ENCODE peak calls at places on chromosome 22, in eight cellular contexts. F is A549, V is IMR-90, T is Peyer's patch, O is body of pancreas, L is suprapubic skin, G is stomach, Y is prostate gland. X is an unnamed sample.

GRCh38 chr22:24768537-24769374 is 5.8 kb downstream of the PIWIL3 start:
- DNase-seq in V (peak), L (no peak), Y (peak), T (peak), G (peak), F (peak), O (peak), X (peak)

GRCh38 chr22:36360871-36361383 is 26.8 kb downstream of the MYH9 start:
- DNase-seq in G (no peak), V (peak), Y (no peak), T (no peak), O (no peak), L (no peak), F (no peak), X (no peak)

GRCh38 chr22:37254867-37255233 is 10.8 kb upstream of the RAC2 start:
- DNase-seq in V (peak), G (no peak), Y (no peak), L (no peak), O (no peak), T (no peak), F (no peak), X (no peak)

GRCh38 chr22:43066844-43067385 is 22.3 kb downstream of the TTLL1 start:
- DNase-seq in G (no peak), Y (no peak), O (no peak), F (no peak), L (no peak), V (peak), T (no peak), X (no peak)

GRCh38 chr22:16838073-16838472 is 12.9 kb upstream of the XKR3 start:
- DNase-seq in F (no peak), G (no peak), V (no peak), T (no peak), O (no peak), L (no peak), Y (no peak), X (no peak)

GRCh38 chr22:36544107-36544620 is 15.2 kb upstream of the EIF3D start:
- DNase-seq in F (no peak), G (no peak), T (no peak), O (no peak), L (no peak), Y (no peak), V (peak), X (no peak)

GRCh38 chr22:36925388-36926290 is 12.2 kb downstream of the CSF2RB start:
- DNase-seq in G (no peak), L (no peak), Y (no peak), V (peak), T (no peak), F (no peak), O (no peak), X (peak)

GRCh38 chr22:43570531-43571144 is 158.8 kb downstream of the MPPED1 start:
- DNase-seq in Y (no peak), O (no peak), T (no peak), G (no peak), F (no peak), V (no peak), L (no peak), X (no peak)

GRCh38 chr22:41436322-41437113 is 10.1 kb downstream of the TOB2 start:
- DNase-seq in F (no peak), L (no peak), G (no peak), T (no peak), V (no peak), O (no peak), Y (no peak), X (no peak)

GRCh38 chr22:42959472-42960145 is 55.3 kb downstream of the PACSIN2 start:
- DNase-seq in V (peak), T (no peak), Y (peak), O (peak), L (peak), G (peak), F (peak), X (no peak)

GRCh38 chr22:19175602-19176174 is 2.8 kb downstream of the SLC25A1 start:
- DNase-seq in O (no peak), F (no peak), G (no peak), Y (no peak), T (no peak), V (no peak), L (no peak), X (no peak)

GRCh38 chr22:50506611-50507420 is 686 bp downstream of the LMF2 start:
- DNase-seq in G (no peak), F (no peak), T (no peak), Y (no peak), O (peak), V (no peak), L (peak), X (no peak)

GRCh38 chr22:20796731-20797130 is 22.8 kb downstream of the SERPIND1 start:
- DNase-seq in V (no peak), O (no peak), F (no peak), L (no peak), T (no peak), Y (no peak), G (no peak), X (no peak)

GRCh38 chr22:37749223-37749622 is 52.4 kb downstream of the TRIOBP start:
- DNase-seq in L (no peak), F (no peak), G (peak), Y (peak), V (no peak), O (no peak), T (no peak), X (no peak)

GRCh38 chr22:19632671-19633148 is 81.6 kb upstream of the SEPTIN5 start:
- DNase-seq in V (no peak), F (no peak), T (no peak), L (no peak), G (no peak), Y (no peak), O (no peak), X (peak)

GRCh38 chr22:47782461-47783075 is 1020.1 kb downstream of the TBC1D22A start:
- DNase-seq in O (no peak), F (no peak), T (no peak), L (no peak), Y (no peak), G (no peak), V (no peak), X (peak)

GRCh38 chr22:24953294-24954113 is 988 bp downstream of the KIAA1671 start:
- DNase-seq in G (peak), F (no peak), Y (no peak), L (no peak), T (no peak), O (peak), V (no peak), X (no peak)

GRCh38 chr22:37982938-37983859 is 1.2 kb downstream of the SOX10 start:
- DNase-seq in V (no peak), L (no peak), O (no peak), G (no peak), T (no peak), F (no peak), Y (no peak), X (no peak)

GRCh38 chr22:21984793-21985192 is 2.2 kb upstream of the TOP3B start:
- DNase-seq in T (no peak), V (peak), Y (no peak), L (no peak), G (no peak), O (no peak), F (no peak), X (no peak)

GRCh38 chr22:38104084-38104483 is 6.4 kb downstream of the BAIAP2L2 start:
- DNase-seq in L (no peak), T (no peak), V (peak), F (peak), G (no peak), Y (no peak), O (no peak), X (no peak)

GRCh38 chr22:33544707-33545106 is 375.6 kb downstream of the LARGE1 start:
- DNase-seq in Y (no peak), T (no peak), V (peak), L (no peak), G (no peak), F (no peak), O (no peak), X (no peak)

GRCh38 chr22:20155330-20156041 is 4.6 kb upstream of the CCDC188 start:
- DNase-seq in F (no peak), Y (no peak), O (peak), V (no peak), L (no peak), T (no peak), G (peak), X (no peak)

GRCh38 chr22:41367039-41367679 is 14.6 kb upstream of the TEF start:
- DNase-seq in G (peak), L (peak), O (peak), F (peak), T (peak), Y (peak), V (peak), X (peak)

GRCh38 chr22:20787746-20788626 is 14.1 kb downstream of the SERPIND1 start:
- DNase-seq in V (no peak), F (no peak), Y (no peak), G (no peak), T (no peak), L (no peak), O (no peak), X (no peak)

GRCh38 chr22:38034278-38034882 is 22.8 kb upstream of the PICK1 start:
- DNase-seq in V (peak), O (peak), F (peak), T (no peak), L (no peak), G (peak), Y (peak), X (no peak)

GRCh38 chr22:38696606-38697005 is 4.1 kb downstream of the JOSD1 start:
- DNase-seq in Y (no peak), L (no peak), F (peak), T (no peak), O (no peak), V (peak), G (no peak), X (no peak)

GRCh38 chr22:44084044-44084772 is 60.1 kb downstream of the PARVB start:
- DNase-seq in L (no peak), F (no peak), Y (no peak), O (no peak), V (no peak), T (no peak), G (no peak), X (no peak)

GRCh38 chr22:36826262-36826661 is 9.4 kb upstream of the PVALB start:
- DNase-seq in L (no peak), T (no peak), V (no peak), O (no peak), Y (no peak), F (no peak), G (no peak), X (no peak)

GRCh38 chr22:18954333-18954732 is 18.2 kb upstream of the PRODH start:
- DNase-seq in V (peak), Y (peak), F (peak), T (peak), O (peak), G (peak), L (peak), X (peak)

GRCh38 chr22:32700186-32700882 is 101.2 kb upstream of the TIMP3 start:
- DNase-seq in G (no peak), O (no peak), F (no peak), V (peak), T (no peak), Y (no peak), L (no peak), X (no peak)

GRCh38 chr22:37310075-37310606 is 27.8 kb downstream of the CYTH4 start:
- DNase-seq in G (no peak), F (no peak), L (no peak), V (no peak), T (no peak), O (no peak), Y (no peak), X (no peak)

GRCh38 chr22:19265779-19266178 is 25.7 kb downstream of the CLTCL1 start:
- DNase-seq in G (no peak), T (no peak), F (no peak), L (no peak), O (no peak), Y (no peak), V (no peak), X (no peak)

GRCh38 chr22:39306456-39307361 is 12.7 kb downstream of the RPL3 start:
- DNase-seq in F (no peak), T (peak), G (peak), O (peak), V (no peak), L (peak), Y (no peak), X (peak)

GRCh38 chr22:20591660-20592310 is 84.4 kb downstream of the MED15 start:
- DNase-seq in Y (peak), F (no peak), O (no peak), T (no peak), G (peak), L (no peak), V (peak), X (no peak)

GRCh38 chr22:43238526-43239006 is 51.6 kb upstream of the TTLL12 start:
- DNase-seq in F (no peak), O (peak), L (no peak), Y (no peak), V (no peak), T (no peak), G (no peak), X (no peak)

GRCh38 chr22:41619979-41620645 is 731 bp downstream of the DESI1 start:
- DNase-seq in F (no peak), O (peak), T (peak), Y (peak), L (peak), V (no peak), G (peak), X (peak)

GRCh38 chr22:19517919-19518567 is 6.2 kb downstream of the CLDN5 start:
- DNase-seq in Y (no peak), G (no peak), T (peak), F (no peak), L (no peak), V (no peak), O (no peak), X (peak)

GRCh38 chr22:35914665-35915476 is 113.8 kb downstream of the RBFOX2 start:
- DNase-seq in L (no peak), Y (peak), F (peak), T (no peak), O (peak), V (peak), G (peak), X (no peak)

GRCh38 chr22:50708996-50709395 is 29.0 kb upstream of the ACR start:
- DNase-seq in O (no peak), L (no peak), F (no peak), V (no peak), Y (no peak), G (no peak), T (no peak), X (no peak)

GRCh38 chr22:17706451-17706900 is 67.8 kb downstream of the BID start:
- DNase-seq in F (peak), L (no peak), G (peak), V (peak), T (no peak), O (peak), Y (peak), X (peak)

DNA sequence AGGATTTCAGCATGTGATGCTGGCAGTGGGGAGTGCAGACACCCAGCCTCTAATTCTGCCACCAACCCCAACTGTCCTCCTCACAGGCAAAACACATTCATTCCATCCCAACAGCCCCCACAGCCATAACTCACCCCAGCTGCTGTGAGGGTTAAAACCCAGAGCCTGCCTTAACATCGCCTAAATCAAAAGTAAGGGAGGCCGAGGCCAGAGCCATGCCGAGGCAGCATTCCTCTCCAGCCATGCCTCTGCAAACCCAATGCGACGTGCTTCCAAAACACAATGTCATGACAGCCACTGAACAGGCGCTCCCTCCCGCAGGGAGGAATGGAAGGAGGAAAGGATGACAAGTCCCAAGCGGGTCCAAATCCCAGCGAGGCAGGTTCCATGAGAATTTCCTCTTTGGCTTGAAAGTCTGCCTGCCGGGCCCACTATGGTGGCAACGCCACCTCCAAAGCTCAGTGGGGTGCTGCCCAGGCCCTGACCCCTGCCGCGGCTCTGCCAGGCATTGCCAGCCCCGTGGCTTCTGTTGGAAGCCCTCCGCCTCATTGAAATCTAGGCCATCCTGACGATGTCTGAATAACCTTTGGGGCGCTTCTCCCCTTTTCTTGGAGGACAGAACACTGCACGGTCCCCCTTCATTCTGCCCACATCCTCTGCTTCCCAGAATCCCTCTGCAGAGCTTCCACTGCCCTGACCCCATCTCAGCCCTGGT is 472.3 kb downstream of the BRD1 start:
- DNase-seq in O (no peak), T (no peak), F (no peak), L (peak), G (peak), V (no peak), Y (no peak), X (no peak)
- TF ChIP-seq POLR2A in O (no peak), T (no peak), F (no peak), L (no peak), G (no peak), V (no peak), Y (no peak), X (no peak)

DNA sequence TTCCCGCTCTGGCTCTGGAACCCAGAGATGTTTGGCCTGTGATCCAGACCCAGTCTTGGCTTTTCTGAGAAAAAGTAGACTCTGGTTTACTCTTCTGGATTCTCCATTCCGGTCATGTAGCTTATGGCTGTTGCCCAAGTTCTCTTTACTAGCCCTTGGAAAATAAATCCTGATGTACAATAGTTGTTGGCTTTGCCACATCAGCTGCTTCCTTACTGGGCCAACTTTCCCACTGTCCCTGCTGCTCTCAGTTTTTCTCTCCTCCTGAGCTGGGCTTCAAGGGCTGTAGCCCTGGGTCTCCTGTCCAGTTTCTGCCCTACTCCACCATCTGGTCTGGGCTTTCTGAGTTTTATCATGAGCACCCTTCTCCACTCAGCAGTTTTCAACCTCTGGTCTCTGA is 12.5 kb downstream of the PATZ1 start:
- DNase-seq in V (no peak), O (no peak), F (no peak), G (no peak), L (no peak), T (no peak), Y (peak), X (no peak)
- TF ChIP-seq CTCF in V (no peak), O (no peak), F (no peak), G (no peak), L (no peak), T (no peak), Y (no peak), X (no peak)

DNA sequence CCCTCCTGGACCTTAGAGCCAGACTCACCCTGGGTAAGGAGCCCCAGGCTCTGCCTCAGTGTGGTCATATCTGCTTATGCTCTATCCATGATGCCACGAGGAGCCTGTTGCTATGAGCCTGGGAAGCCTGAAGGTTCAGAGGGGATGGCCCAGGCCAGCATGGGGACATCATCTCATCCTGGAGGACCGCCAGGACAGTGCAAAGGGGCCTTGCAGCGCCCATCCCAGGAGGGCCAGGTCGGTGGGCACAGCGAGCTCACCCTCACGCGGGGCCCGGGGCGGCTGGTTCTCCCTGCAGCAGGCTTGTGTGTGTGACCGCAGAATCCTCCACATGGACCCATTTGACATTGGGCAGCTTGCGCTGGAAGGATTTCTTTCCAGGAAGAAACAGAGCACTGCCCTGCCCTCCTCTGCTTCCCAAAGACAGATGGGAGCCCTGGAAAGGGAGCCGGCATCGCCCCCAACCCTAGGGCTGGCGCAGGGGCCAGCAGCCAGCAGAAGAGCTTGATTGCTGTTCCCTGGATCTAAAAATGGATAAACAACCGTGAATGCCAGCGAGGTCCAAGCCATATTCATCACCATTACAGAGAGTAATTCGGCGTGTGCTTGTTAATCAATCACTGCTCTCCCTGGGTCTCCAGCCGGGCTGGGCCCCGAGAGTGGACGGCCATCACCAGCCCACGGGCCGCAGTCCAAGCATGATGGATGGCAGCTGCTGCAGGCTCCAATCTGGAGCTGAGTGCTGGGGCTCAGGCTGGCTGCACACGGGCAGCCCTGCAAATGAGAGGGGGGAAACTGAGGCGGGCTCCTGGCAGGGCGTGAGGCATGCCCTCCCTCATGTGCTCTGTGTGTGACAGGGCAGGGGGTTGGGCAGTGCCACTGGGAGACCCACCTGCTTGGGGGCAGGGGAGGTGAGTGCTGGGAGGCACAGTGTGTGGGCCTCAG is 739.7 kb downstream of the BRD1 start:
- DNase-seq in T (no peak), G (no peak), F (no peak), O (no peak), V (no peak), L (no peak), Y (no peak), X (no peak)
- H3K4me3 ChIP-seq in T (no peak), G (no peak), F (no peak), O (no peak), V (no peak), L (no peak), Y (no peak), X (no peak)

GRCh38 chr22:26512149-26512793 is at the start of gene TFIP11:
- DNase-seq in T (peak), O (peak), G (peak), V (peak), Y (peak), F (peak), L (peak), X (peak)
- TF ChIP-seq POLR2A in T (peak), O (peak), G (peak), V (peak), Y (no peak), F (peak), L (no peak), X (no peak)

GRCh38 chr22:23531966-23532735 is 47.9 kb downstream of the IGLL1 start:
- DNase-seq in Y (no peak), O (no peak), T (no peak), F (no peak), G (no peak), V (no peak), L (peak), X (no peak)

GRCh38 chr22:23534201-23534850 is 45.8 kb downstream of the IGLL1 start:
- DNase-seq in Y (no peak), O (no peak), T (no peak), G (no peak), F (no peak), V (no peak), L (peak), X (no peak)

GRCh38 chr22:23533771-23534191 is 46.3 kb downstream of the IGLL1 start:
- DNase-seq in G (no peak), L (no peak), Y (no peak), V (no peak), T (no peak), O (no peak), F (no peak), X (no peak)

GRCh38 chr22:23532756-23533155 is 47.3 kb downstream of the IGLL1 start:
- DNase-seq in Y (no peak), T (no peak), L (peak), G (no peak), V (no peak), O (no peak), F (no peak), X (no peak)

DNA sequence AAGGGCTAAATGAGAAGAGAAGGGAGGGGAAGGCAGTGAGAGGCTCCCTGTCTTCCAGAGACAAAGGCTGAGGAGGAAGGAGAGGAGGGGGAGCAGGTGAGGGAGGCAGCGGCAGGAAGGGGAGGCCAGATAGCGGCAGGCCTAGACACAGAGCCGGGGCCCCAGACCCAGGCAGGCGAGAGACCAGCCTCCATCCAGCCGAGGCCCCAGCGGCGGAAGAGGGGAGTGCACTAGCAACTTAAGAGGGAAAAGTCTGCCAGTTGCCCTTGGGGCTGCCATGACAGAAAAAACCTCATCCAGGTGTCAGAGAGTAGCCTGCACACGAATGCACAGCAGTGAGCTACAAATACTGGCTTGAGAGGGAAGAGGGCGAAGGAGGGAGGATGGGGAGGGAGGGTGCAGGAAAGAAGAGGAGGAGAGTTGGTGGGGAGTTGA is 46.7 kb downstream of the IGLL1 start:
- DNase-seq in O (no peak), L (peak), F (peak), Y (no peak), G (no peak), V (peak), T (no peak), X (no peak)
- TF ChIP-seq CTCF in O (peak), L (peak), F (no peak), Y (no peak), G (peak), V (peak), T (peak), X (no peak)

X was measured in lower leg skin.